ENCODE peak calls at places on chromosomes 6 and 20, in four cellular contexts. D, A, Y and G are unnamed samples.

GRCh38 chr20:44414346-44414714 is 58.8 kb downstream of the HNF4A start:
- DNase-seq in D (no peak), A (no peak), Y (no peak), G (no peak)

GRCh38 chr6:48881551-48881950 is 581.5 kb downstream of the MMUT start:
- DNase-seq in D (no peak), A (no peak), Y (no peak), G (no peak)

GRCh38 chr20:325889-326644 is 715 bp downstream of the SOX12 start:
- DNase-seq in D (no peak), A (peak), Y (peak), G (no peak)

GRCh38 chr6:25754508-25754907 is at the start of gene SLC17A4:
- DNase-seq in D (no peak), A (no peak), Y (no peak), G (no peak)

GRCh38 chr20:24943196-24943595 is 5.9 kb upstream of the CST7 start:
- DNase-seq in D (no peak), A (no peak), Y (no peak), G (no peak)

GRCh38 chr20:16191496-16191895 is 381.8 kb downstream of the KIF16B start:
- DNase-seq in D (no peak), A (no peak), Y (no peak), G (no peak)

GRCh38 chr6:139296927-139297326 is 5.1 kb upstream of the TXLNB start:
- DNase-seq in D (no peak), A (no peak), Y (no peak), G (peak)

GRCh38 chr20:58978351-58979190 is 2.5 kb upstream of the NELFCD start:
- DNase-seq in D (no peak), A (no peak), Y (no peak), G (no peak)

GRCh38 chr6:41157323-41157722 is 3.2 kb upstream of the TREML1 start:
- DNase-seq in D (no peak), A (no peak), Y (no peak), G (no peak)

GRCh38 chr6:129875610-129876515 is 14.7 kb upstream of the TMEM244 start:
- DNase-seq in D (no peak), A (no peak), Y (no peak), G (no peak)

GRCh38 chr6:143059616-143060353 is 904 bp upstream of the AIG1 start:
- DNase-seq in D (peak), A (no peak), Y (no peak), G (peak)

GRCh38 chr6:37659561-37659960 is 38.1 kb downstream of the MDGA1 start:
- DNase-seq in D (no peak), A (no peak), Y (no peak), G (no peak)

GRCh38 chr6:105645958-105646357 is 243.1 kb upstream of the PREP start:
- DNase-seq in D (no peak), A (no peak), Y (no peak), G (no peak)

GRCh38 chr6:151388997-151389639 is 2.2 kb downstream of the ZBTB2 start:
- DNase-seq in D (no peak), A (no peak), Y (no peak), G (no peak)

GRCh38 chr6:159513074-159513473 is 180.0 kb downstream of the SOD2 start:
- DNase-seq in D (no peak), A (no peak), Y (no peak), G (no peak)

GRCh38 chr6:63923139-63923739 is 287.6 kb downstream of the PHF3 start:
- DNase-seq in D (no peak), A (no peak), Y (peak), G (peak)

GRCh38 chr20:46752639-46753235 is 43.3 kb downstream of the SLC2A10 start:
- DNase-seq in D (no peak), A (peak), Y (peak), G (peak)

GRCh38 chr6:18327621-18328548 is 59.3 kb upstream of the RNF144B start:
- DNase-seq in D (no peak), A (no peak), Y (no peak), G (no peak)

GRCh38 chr20:60695223-60695622 is 556.8 kb upstream of the CDH4 start:
- DNase-seq in D (peak), A (no peak), Y (no peak), G (peak)

DNA sequence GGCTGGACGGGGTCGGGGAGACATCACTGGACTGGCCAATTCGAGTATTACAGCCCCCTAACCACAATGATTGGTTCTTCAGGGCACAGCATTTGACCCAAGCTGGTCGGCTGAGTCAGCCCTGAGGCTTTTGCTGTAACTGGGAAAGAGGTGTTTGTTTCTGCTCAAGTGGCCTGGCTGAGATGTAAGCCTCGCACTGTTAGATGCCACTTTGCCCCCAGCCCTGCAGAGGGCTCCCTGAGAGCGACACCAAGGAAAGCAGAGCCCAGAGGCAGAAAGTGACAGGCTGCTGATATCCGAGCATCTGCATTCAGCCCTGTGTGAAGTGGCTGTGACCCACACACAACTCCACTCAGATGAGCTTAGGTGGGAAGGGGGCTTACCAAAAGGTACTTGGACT is 19.4 kb downstream of the ERGIC3 start:
- DNase-seq in D (no peak), A (no peak), Y (peak), G (no peak)
- TF ChIP-seq CTCF in D (peak), A (peak), Y (peak), G (peak)

GRCh38 chr6:127513425-127513824 is 5.7 kb downstream of the MTCL3 start:
- DNase-seq in D (no peak), A (no peak), Y (no peak), G (no peak)
- H3K4me3 ChIP-seq in D (no peak), A (no peak), Y (no peak), G (no peak)

DNA sequence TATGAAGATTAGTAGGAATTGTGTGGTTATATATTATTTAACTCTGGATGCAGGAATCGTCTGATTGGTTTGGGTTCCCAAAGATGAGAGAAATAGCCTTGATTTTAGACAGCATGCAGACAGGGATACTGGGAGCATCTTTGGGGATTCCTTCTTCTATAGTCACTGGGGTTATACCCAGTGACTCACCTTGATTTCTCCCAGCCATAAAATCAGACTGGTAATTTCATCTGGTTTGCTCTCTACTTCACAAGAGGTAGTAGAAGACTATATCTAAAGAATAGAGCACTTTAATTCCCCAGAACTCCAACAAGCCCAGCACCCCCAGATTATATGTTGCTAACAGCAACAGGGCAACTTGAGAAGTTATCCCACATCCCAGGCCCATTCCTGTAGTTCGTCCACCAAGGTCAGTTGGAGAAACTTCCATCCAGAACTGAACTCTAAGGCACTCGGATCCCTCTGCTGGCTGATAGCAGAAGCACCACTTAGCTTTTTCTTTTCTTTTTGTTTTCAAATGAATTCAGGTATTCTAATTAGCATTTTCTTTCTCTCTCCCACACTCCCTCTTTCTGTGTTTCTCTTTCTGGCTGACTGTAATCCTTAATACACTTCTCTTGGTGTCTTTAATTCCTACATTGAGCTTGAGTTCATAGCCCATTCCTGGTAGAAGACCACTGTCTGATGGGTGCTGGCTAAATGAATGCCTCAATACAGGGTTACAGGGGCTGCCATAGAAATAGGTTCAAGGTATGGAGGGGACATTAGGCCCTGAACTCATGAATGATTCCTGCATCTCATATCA is 20.4 kb upstream of the EFHC1 start:
- DNase-seq in D (no peak), A (peak), Y (peak), G (peak)
- TF ChIP-seq CTCF in D (peak), A (peak), Y (peak), G (peak)

GRCh38 chr20:41316009-41316408 is 1.5 kb downstream of the ZHX3 start:
- DNase-seq in D (no peak), A (no peak), Y (no peak), G (no peak)

GRCh38 chr20:41317536-41318270 is at the start of gene ZHX3:
- DNase-seq in D (peak), A (peak), Y (peak), G (peak)

GRCh38 chr20:41321003-41321402 is 3.5 kb upstream of the ZHX3 start:
- DNase-seq in D (no peak), A (no peak), Y (no peak), G (no peak)

GRCh38 chr20:41316602-41317535 is 662 bp downstream of the ZHX3 start:
- DNase-seq in D (peak), A (peak), Y (peak), G (peak)

GRCh38 chr20:41318271-41318649 is 729 bp upstream of the ZHX3 start:
- DNase-seq in D (no peak), A (no peak), Y (no peak), G (no peak)
- H3K4me3 ChIP-seq in D (peak), A (peak), Y (peak), G (peak)

DNA sequence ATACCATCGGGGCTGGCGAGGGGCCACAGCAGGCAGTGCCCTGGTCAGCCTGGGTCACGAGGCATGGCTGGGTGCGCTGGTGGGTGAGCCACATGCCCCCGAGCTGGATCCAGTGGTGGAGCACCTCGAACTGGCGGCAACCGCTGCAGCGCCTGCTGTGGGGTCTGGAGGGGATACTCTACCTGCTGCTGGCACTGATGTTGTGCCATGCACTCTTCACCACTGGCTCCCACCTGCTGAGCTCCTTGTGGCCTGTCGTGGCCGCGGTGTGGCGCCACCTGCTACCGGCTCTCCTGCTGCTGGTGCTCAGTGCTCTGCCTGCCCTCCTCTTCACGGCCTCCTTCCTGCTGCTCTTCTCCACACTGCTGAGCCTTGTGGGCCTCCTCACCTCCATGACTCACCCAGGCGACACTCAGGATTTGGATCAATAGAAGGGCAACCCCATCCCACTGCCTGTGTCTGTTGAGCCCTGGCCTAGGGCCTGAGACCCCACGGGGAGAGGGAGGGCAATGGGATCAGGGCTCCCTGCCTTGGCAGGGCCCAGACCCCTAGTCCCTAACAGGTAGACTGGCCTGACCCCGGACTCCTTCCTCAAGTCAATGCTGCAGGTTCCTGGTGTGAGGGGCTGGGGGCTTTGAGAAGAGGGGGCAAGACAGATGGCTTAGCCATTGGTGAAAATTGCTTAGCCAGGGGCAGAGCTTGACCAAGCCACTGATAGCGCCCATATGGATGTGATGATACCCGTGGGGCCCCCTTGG is 598 bp downstream of the TMEM239 start:
- DNase-seq in D (no peak), A (no peak), Y (no peak), G (no peak)
- TF ChIP-seq CTCF in D (no peak), A (no peak), Y (peak), G (no peak)

GRCh38 chr6:15350386-15351083 is 104.7 kb downstream of the JARID2 start:
- DNase-seq in D (no peak), A (no peak), Y (no peak), G (no peak)
- H3K4me3 ChIP-seq in D (no peak), A (no peak), Y (no peak), G (no peak)

GRCh38 chr6:90178294-90178678 is 118.4 kb downstream of the BACH2 start:
- DNase-seq in D (no peak), A (no peak), Y (no peak), G (no peak)
- TF ChIP-seq CTCF in D (no peak), A (no peak), Y (no peak), G (no peak)

GRCh38 chr20:35886537-35886936 is 67.8 kb downstream of the SCAND1 start:
- DNase-seq in D (no peak), A (peak), Y (peak), G (no peak)

GRCh38 chr20:35883778-35884540 is 70.3 kb downstream of the SCAND1 start:
- DNase-seq in D (peak), A (peak), Y (peak), G (peak)

GRCh38 chr20:35885212-35885611 is 69.1 kb downstream of the SCAND1 start:
- DNase-seq in D (no peak), A (no peak), Y (no peak), G (no peak)

GRCh38 chr20:35883341-35883777 is 70.9 kb downstream of the SCAND1 start:
- DNase-seq in D (no peak), A (no peak), Y (no peak), G (no peak)

GRCh38 chr20:35884541-35884865 is 69.8 kb downstream of the SCAND1 start:
- DNase-seq in D (no peak), A (no peak), Y (no peak), G (no peak)
- H3K4me3 ChIP-seq in D (peak), A (no peak), Y (no peak), G (peak)